ENCODE peak calls at places on chromosomes 7 and 10, in ten cellular contexts. G, E, Z, W, X, I, A, N, L and Y are unnamed samples.

GRCh38 chr7:36119005-36119711 is 33.9 kb upstream of the EEPD1 start:
- DNase-seq in G (peak; percentile 44), L (no peak), A (peak; percentile 97), N (peak; percentile 95), X (peak; percentile 99), Z (no peak), E (peak; percentile 92), W (no peak), I (peak; percentile 73), Y (peak; percentile 94)

GRCh38 chr10:323651-324293 is 188.5 kb downstream of the ZMYND11 start:
- DNase-seq in N (peak; percentile 95), A (peak; percentile 98), E (peak; percentile 96), I (peak; percentile 45), L (peak; percentile 72), G (peak; percentile 69), W (no peak), X (peak; percentile 96), Z (peak; percentile 77), Y (peak; percentile 94)

GRCh38 chr7:44956157-44956766 is 22.6 kb downstream of the MYO1G start:
- DNase-seq in A (no peak), I (no peak), W (no peak), N (no peak), Z (no peak), X (no peak), L (no peak), E (no peak), G (no peak), Y (no peak)

GRCh38 chr7:132495931-132496330 is 80.3 kb downstream of the PLXNA4 start:
- DNase-seq in L (no peak), I (no peak), N (no peak), W (no peak), Z (no peak), G (no peak), E (no peak), X (no peak), A (no peak), Y (no peak)

GRCh38 chr7:116325517-116325916 is 115.2 kb downstream of the TES start:
- DNase-seq in G (no peak), X (no peak), L (no peak), I (no peak), N (no peak), A (no peak), W (no peak), Z (no peak), E (no peak), Y (no peak)

GRCh38 chr7:41039386-41040315 is 663.2 kb downstream of the INHBA start:
- DNase-seq in W (no peak), N (peak; percentile 48), A (no peak), I (no peak), E (no peak), X (no peak), Z (no peak), L (no peak), G (no peak), Y (no peak)

GRCh38 chr10:32981760-32982159 is 23.7 kb upstream of the ITGB1 start:
- DNase-seq in X (peak; percentile 73), A (peak; percentile 61), L (no peak), N (peak; percentile 58), G (no peak), W (no peak), Z (no peak), E (no peak), I (no peak), Y (no peak)

GRCh38 chr10:101467286-101467770 is 113.4 kb downstream of the BTRC start:
- DNase-seq in A (peak; percentile 81), W (peak; percentile 47), L (peak; percentile 76), I (peak; percentile 67), E (peak; percentile 75), Z (no peak), G (no peak), N (peak; percentile 75), X (peak; percentile 83), Y (peak; percentile 57)

DNA sequence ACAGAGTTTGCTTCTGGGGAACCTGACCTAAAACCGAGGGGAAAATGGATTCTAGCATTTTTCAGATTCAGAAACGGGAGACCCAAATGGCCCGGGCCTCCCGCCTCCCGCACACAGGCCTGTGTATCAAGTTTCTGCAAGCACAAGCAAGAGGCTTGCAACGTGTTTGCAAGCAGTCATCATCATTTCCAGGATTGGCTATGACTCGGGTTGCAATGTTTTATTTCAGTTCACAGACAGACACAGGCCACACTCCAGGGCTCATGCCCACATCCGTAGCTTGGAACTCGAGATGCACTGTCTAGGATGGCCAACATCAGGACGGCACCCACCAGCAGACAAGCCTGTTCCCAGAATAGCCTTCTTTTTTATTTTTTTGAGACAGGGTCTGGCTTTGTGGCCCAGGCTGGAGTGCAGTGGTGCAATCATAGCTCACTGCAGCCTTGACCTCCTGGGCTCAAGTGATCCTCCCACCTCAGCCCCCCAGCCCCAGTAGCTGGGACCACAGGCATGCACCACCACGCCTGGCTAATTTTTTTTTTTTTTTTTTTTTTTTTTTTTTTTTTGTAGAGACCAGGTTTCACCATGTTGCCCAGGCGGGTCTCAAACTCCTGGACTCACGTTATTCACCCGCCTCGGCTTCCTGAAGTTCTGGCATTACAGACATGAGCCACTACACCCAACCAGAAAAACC is 68.1 kb upstream of the FOXK1 start:
- DNase-seq in N (peak; percentile 65), G (no peak), L (no peak), W (no peak), X (peak; percentile 87), E (peak; percentile 70), I (no peak), Z (no peak), A (peak; percentile 86), Y (peak; percentile 64)
- H3K4me3 ChIP-seq in N (no peak overlapping the region), G (peak overlapping the region; percentile 59), L (no peak overlapping the region), W (no peak overlapping the region), X (peak overlapping the region; percentile 1), E (peak overlapping the region; percentile 15), I (peak overlapping the region; percentile 48), Z (peak overlapping the region; percentile 31), A (peak overlapping the region; percentile 42), Y (peak overlapping the region; percentile 33)

GRCh38 chr7:111855161-111855841 is 293.0 kb upstream of the IMMP2L start:
- DNase-seq in Z (no peak), E (peak; percentile 56), A (peak; percentile 76), G (no peak), L (peak; percentile 38), W (no peak), X (peak; percentile 82), N (peak; percentile 76), I (peak; percentile 21), Y (peak; percentile 46)

GRCh38 chr7:111855842-111856227 is 293.5 kb upstream of the IMMP2L start:
- DNase-seq in E (no peak), X (peak; percentile 32), Z (no peak), L (no peak), W (no peak), G (no peak), N (peak; percentile 39), A (peak; percentile 13), I (no peak), Y (no peak)

GRCh38 chr7:111852081-111852480 is 289.8 kb upstream of the IMMP2L start:
- DNase-seq in E (no peak), L (no peak), Z (no peak), I (no peak), G (no peak), W (no peak), N (no peak), A (no peak), X (no peak), Y (no peak)

GRCh38 chr7:111858331-111858730 is 296.0 kb upstream of the IMMP2L start:
- DNase-seq in I (no peak), L (no peak), Z (no peak), N (no peak), W (no peak), A (no peak), G (no peak), X (no peak), E (no peak), Y (no peak)

DNA sequence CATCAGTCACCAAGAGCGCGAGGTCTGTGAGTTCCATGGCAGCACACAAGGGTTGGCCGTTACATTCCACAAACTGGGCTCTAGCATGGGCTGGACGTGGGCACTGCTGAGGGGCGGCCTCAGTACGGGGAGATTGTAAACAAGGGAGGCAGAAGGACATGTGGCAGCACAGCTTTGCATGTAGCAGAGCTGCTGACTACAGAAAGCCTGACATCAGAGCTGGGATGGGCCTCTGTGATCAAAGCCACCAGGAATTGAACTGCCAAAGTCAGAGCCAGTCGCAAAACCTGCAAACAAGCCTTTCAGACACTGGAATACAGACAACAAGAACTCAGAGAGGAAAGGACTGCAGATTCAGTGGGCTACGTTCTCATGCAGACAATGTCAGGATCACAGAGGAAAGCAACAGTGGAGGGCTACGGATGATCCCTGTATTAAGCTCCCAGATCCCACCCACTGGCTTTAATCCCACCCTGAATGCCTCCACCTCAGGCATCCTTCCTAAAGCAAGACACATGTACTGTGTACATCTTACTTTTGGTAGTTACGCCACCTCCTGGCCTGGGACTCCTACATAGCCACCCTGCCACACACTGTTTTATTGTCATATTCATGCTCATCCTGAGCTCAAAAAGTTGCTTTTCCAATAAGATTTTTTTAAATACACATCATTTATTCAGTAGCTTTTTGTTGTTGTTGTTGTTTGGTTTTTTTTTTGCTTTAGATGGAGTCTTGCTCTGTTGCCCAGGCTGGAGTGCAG is 291.1 kb upstream of the IMMP2L start:
- DNase-seq in G (no peak), L (no peak), N (no peak), A (peak; percentile 32), X (no peak), I (no peak), E (no peak), Z (no peak), W (no peak), Y (no peak)
- TF ChIP-seq CTCF in G (no peak), L (peak; percentile 9), N (peak; percentile 33), A (peak; percentile 53), X (peak; percentile 6), I (peak; percentile 15), E (peak; percentile 34), Z (no peak), W (peak; percentile 5), Y (peak; percentile 34)

DNA sequence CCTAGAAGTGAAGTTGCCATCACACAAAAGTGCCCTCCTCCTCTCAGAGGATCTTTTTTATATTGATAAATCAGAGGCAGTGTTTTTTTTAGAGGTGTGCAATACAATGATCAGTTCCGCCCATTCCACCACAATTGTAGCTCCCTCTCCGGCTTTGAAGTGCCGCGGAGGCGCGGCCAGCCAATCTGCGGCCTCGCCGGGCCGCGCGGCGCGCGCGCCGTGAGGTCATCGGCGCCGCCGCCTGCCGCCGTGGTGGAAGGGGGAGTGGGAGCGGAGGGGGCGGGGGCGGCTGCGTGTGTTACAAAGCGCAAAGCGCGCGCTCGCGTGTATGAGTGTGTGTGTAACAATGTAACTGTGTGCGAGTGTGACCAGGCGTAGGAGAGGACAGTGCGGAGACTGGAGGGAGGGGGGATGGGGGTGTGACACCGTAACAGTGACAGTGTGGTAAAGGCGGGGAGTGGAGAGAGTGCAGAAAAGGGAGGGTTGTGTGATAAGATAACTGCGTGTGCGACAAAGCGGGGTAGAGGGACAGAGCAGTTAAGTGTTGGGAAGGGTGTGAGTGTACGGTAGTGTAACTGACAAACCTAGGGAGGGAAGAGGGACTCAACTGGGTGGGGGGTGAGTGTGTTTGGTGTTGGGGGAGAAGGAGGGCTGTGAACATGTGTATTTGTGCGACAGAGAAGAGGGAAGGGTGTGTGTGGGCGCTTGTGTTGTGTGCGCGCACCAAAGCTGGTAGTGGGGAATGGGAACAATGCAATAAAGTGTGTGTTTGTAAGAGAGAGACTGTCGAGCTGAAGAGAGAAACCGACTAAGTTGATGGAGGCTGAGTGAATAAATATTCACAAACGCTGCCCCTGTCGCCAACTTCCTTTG is at the start of gene SP8:
- DNase-seq in L (no peak), Z (no peak), I (peak; percentile 31), A (no peak), W (no peak), G (no peak), X (no peak), N (no peak), E (no peak), Y (no peak)
- H3K4me3 ChIP-seq in L (peak within 1 kb of the TSS; percentile 45), Z (peak within 1 kb of the TSS; percentile 17), I (peak within 1 kb of the TSS; percentile 55), A (peak within 1 kb of the TSS; percentile 33), W (no peak within 1 kb of the TSS), G (peak within 1 kb of the TSS; percentile 63), X (peak within 1 kb of the TSS; percentile 12), N (peak within 1 kb of the TSS; percentile 35), E (peak within 1 kb of the TSS; percentile 4), Y (no peak within 1 kb of the TSS)

GRCh38 chr10:121596668-121597503 is 1.4 kb downstream of the FGFR2 start:
- DNase-seq in L (no peak), X (no peak), I (no peak), E (no peak), N (no peak), A (no peak), Z (peak; percentile 79), G (no peak), W (no peak), Y (no peak)
- TF ChIP-seq CTCF in L (no peak), X (no peak), I (peak; percentile 79), E (no peak), N (peak; percentile 21), A (no peak), Z (peak; percentile 37), G (peak; percentile 29), W (no peak), Y (no peak)